ENCODE peak calls at places on chromosomes 2 and 18, in four cellular contexts. V, O, C and Y are unnamed samples.

GRCh38 chr2:160493227-160494028 is at the start of gene RBMS1:
- DNase-seq in V (peak), O (peak), C (peak), Y (peak)

GRCh38 chr18:46621111-46621766 is 35.8 kb downstream of the LOXHD1 start:
- DNase-seq in V (no peak), O (no peak), C (no peak), Y (peak)

GRCh38 chr2:43312751-43313641 is 86.6 kb upstream of the ZFP36L2 start:
- DNase-seq in V (peak), O (no peak), C (no peak), Y (no peak)

GRCh38 chr2:189144700-189145211 is 34.8 kb downstream of the COL5A2 start:
- DNase-seq in V (no peak), O (no peak), C (no peak), Y (no peak)

GRCh38 chr2:217988840-217989204 is 14.0 kb downstream of the TNS1 start:
- DNase-seq in V (no peak), O (no peak), C (no peak), Y (no peak)

GRCh38 chr18:48942086-48942485 is 8.7 kb downstream of the SMAD7 start:
- DNase-seq in V (no peak), O (no peak), C (no peak), Y (no peak)

GRCh38 chr2:68436270-68436669 is 30.8 kb downstream of the FBXO48 start:
- DNase-seq in V (no peak), O (no peak), C (no peak), Y (no peak)

GRCh38 chr2:71948781-71949536 is 198.7 kb downstream of the CYP26B1 start:
- DNase-seq in V (no peak), O (no peak), C (no peak), Y (no peak)

GRCh38 chr2:38184964-38185603 is 109.1 kb upstream of the CYP1B1 start:
- DNase-seq in V (no peak), O (no peak), C (no peak), Y (no peak)

GRCh38 chr2:43464546-43464945 is 131.3 kb downstream of the THADA start:
- DNase-seq in V (no peak), O (no peak), C (peak), Y (no peak)

GRCh38 chr18:24270358-24270936 is 127.2 kb downstream of the OSBPL1A start:
- DNase-seq in V (no peak), O (no peak), C (no peak), Y (no peak)

GRCh38 chr18:35085450-35086032 is 44.3 kb downstream of the MAPRE2 start:
- DNase-seq in V (no peak), O (no peak), C (no peak), Y (no peak)

GRCh38 chr2:30096451-30096850 is 50.4 kb upstream of the YPEL5 start:
- DNase-seq in V (no peak), O (no peak), C (no peak), Y (peak)

GRCh38 chr2:184598313-184599053 is at the start of gene ZNF804A:
- DNase-seq in V (peak), O (peak), C (peak), Y (peak)

GRCh38 chr2:45342-46130 is 769 bp downstream of the FAM110C start:
- DNase-seq in V (peak), O (peak), C (no peak), Y (no peak)

GRCh38 chr2:168738057-168738456 is 64.4 kb upstream of the NOSTRIN start:
- DNase-seq in V (no peak), O (no peak), C (no peak), Y (no peak)

GRCh38 chr2:238103465-238104070 is 3.4 kb downstream of the ESPNL start:
- DNase-seq in V (no peak), O (no peak), C (peak), Y (peak)

GRCh38 chr18:48834421-48835011 is 116.2 kb downstream of the SMAD7 start:
- DNase-seq in V (no peak), O (no peak), C (peak), Y (peak)

GRCh38 chr2:15643791-15644588 is 52.3 kb downstream of the DDX1 start:
- DNase-seq in V (no peak), O (no peak), C (no peak), Y (no peak)

GRCh38 chr18:62365420-62365819 is 40.3 kb downstream of the TNFRSF11A start:
- DNase-seq in V (no peak), O (no peak), C (no peak), Y (no peak)

GRCh38 chr2:10120938-10121574 is 1.5 kb upstream of the RRM2 start:
- DNase-seq in V (no peak), O (no peak), C (no peak), Y (no peak)

GRCh38 chr2:127197475-127198385 is 22.4 kb downstream of the CYP27C1 start:
- DNase-seq in V (no peak), O (peak), C (no peak), Y (peak)

GRCh38 chr2:117979911-117980341 is 33.9 kb downstream of the CCDC93 start:
- DNase-seq in V (no peak), O (no peak), C (no peak), Y (no peak)

GRCh38 chr2:206229642-206230041 is 44.8 kb upstream of the ZDBF2 start:
- DNase-seq in V (no peak), O (no peak), C (no peak), Y (no peak)

GRCh38 chr2:119694994-119695521 is 16.1 kb downstream of the TMEM177 start:
- DNase-seq in V (no peak), O (no peak), C (no peak), Y (no peak)

GRCh38 chr2:229901819-229902218 is 20.0 kb downstream of the TRIP12 start:
- DNase-seq in V (no peak), O (no peak), C (no peak), Y (no peak)

GRCh38 chr2:199457147-199458016 is at the start of gene SATB2:
- DNase-seq in V (peak), O (peak), C (no peak), Y (no peak)

GRCh38 chr2:24993797-24994196 is 22.0 kb upstream of the DNAJC27 start:
- DNase-seq in V (no peak), O (no peak), C (no peak), Y (no peak)

GRCh38 chr2:217277646-217278048 is 417.8 kb upstream of the TNP1 start:
- DNase-seq in V (no peak), O (no peak), C (no peak), Y (no peak)

GRCh38 chr2:206558492-206558891 is 83.8 kb upstream of the FAM237A start:
- DNase-seq in V (no peak), O (no peak), C (no peak), Y (no peak)

GRCh38 chr2:165055081-165055879 is 100.0 kb upstream of the SLC38A11 start:
- DNase-seq in V (no peak), O (no peak), C (no peak), Y (no peak)

GRCh38 chr2:7517122-7517487 is 599.9 kb downstream of the RNF144A start:
- DNase-seq in V (no peak), O (no peak), C (no peak), Y (no peak)

GRCh38 chr2:88074854-88075292 is 7.2 kb downstream of the SMYD1 start:
- DNase-seq in V (no peak), O (no peak), C (no peak), Y (no peak)

GRCh38 chr18:70634576-70635147 is 345.8 kb downstream of the SOCS6 start:
- DNase-seq in V (no peak), O (no peak), C (no peak), Y (no peak)

GRCh38 chr18:35852786-35853185 is 119.7 kb upstream of the RMP24 start:
- DNase-seq in V (no peak), O (no peak), C (no peak), Y (no peak)

GRCh38 chr18:12291690-12292089 is 16.4 kb upstream of the TUBB6 start:
- DNase-seq in V (no peak), O (no peak), C (no peak), Y (no peak)

GRCh38 chr2:95004702-95005101 is 20.8 kb upstream of the MAL start:
- DNase-seq in V (no peak), O (no peak), C (no peak), Y (no peak)

GRCh38 chr2:173652311-173652710 is 297.6 kb downstream of the CDCA7 start:
- DNase-seq in V (no peak), O (no peak), C (no peak), Y (no peak)

GRCh38 chr2:20149703-20150030 is 75.3 kb downstream of the SDC1 start:
- DNase-seq in V (peak), O (no peak), C (no peak), Y (peak)

GRCh38 chr2:223221120-223221859 is 169.3 kb downstream of the KCNE4 start:
- DNase-seq in V (no peak), O (no peak), C (no peak), Y (no peak)

GRCh38 chr18:56139372-56139771 is 499.0 kb downstream of the TXNL1 start:
- DNase-seq in V (no peak), O (no peak), C (no peak), Y (no peak)
- H3K27ac ChIP-seq in V (no peak), O (no peak), C (peak), Y (peak)

GRCh38 chr2:11356760-11357159 is 12.3 kb upstream of the ROCK2 start:
- DNase-seq in V (no peak), O (no peak), C (no peak), Y (no peak)

GRCh38 chr2:11354363-11355154 is 10.1 kb upstream of the ROCK2 start:
- DNase-seq in V (no peak), O (no peak), C (no peak), Y (no peak)

GRCh38 chr2:11357428-11357972 is 13.1 kb upstream of the ROCK2 start:
- DNase-seq in V (no peak), O (no peak), C (no peak), Y (no peak)

GRCh38 chr2:11355194-11356053 is 11.0 kb upstream of the ROCK2 start:
- DNase-seq in V (no peak), O (peak), C (no peak), Y (no peak)

GRCh38 chr2:11352781-11353537 is 8.5 kb upstream of the ROCK2 start:
- DNase-seq in V (no peak), O (no peak), C (no peak), Y (no peak)
- H3K27ac ChIP-seq in V (no peak), O (no peak), C (no peak), Y (no peak)

GRCh38 chr2:234495076-234495800 is 1.6 kb downstream of the ARL4C start:
- DNase-seq in V (no peak), O (peak), C (no peak), Y (no peak)
- H3K27ac ChIP-seq in V (no peak), O (peak), C (no peak), Y (peak)

GRCh38 chr2:96594701-96595152 is 43.4 kb downstream of the KANSL3 start:
- DNase-seq in V (no peak), O (no peak), C (no peak), Y (no peak)

GRCh38 chr2:96596596-96596995 is 41.5 kb downstream of the KANSL3 start:
- DNase-seq in V (no peak), O (no peak), C (no peak), Y (no peak)

GRCh38 chr2:96591054-96591453 is 47.1 kb downstream of the KANSL3 start:
- DNase-seq in V (no peak), O (no peak), C (no peak), Y (no peak)

GRCh38 chr2:96594282-96594681 is 43.8 kb downstream of the KANSL3 start:
- DNase-seq in V (no peak), O (no peak), C (no peak), Y (no peak)

DNA sequence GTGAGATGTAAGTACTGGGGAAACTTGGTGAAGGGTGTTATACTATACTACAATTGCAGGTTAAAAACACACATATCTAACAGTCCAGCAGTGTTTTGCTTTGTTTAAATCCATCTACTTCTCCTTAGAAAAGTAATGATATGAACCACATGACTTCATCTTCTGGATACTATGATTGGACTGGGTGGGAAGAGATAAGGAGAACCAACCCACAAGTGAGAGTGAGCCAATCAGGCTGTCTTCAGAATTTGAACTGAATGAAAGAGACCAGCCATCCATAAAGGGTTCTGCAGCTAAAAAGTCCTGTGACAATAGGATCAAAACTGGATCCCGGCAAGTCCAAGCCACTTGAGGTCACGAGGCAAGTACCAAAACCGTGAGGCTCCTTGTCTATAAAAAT is 46.6 kb downstream of the KANSL3 start:
- DNase-seq in V (no peak), O (no peak), C (no peak), Y (no peak)
- H3K27ac ChIP-seq in V (no peak), O (no peak), C (no peak), Y (no peak)

GRCh38 chr2:197116306-197116879 is 189.9 kb upstream of the PGAP1 start:
- DNase-seq in V (no peak), O (no peak), C (no peak), Y (no peak)

GRCh38 chr2:197109326-197109725 is 182.8 kb upstream of the PGAP1 start:
- DNase-seq in V (no peak), O (no peak), C (no peak), Y (no peak)

GRCh38 chr2:197108758-197109157 is 182.3 kb upstream of the PGAP1 start:
- DNase-seq in V (peak), O (no peak), C (peak), Y (peak)

GRCh38 chr2:197115325-197115724 is 188.8 kb upstream of the PGAP1 start:
- DNase-seq in V (no peak), O (no peak), C (no peak), Y (no peak)

GRCh38 chr2:197113221-197113831 is 186.8 kb upstream of the PGAP1 start:
- DNase-seq in V (no peak), O (peak), C (no peak), Y (no peak)
- H3K27ac ChIP-seq in V (no peak), O (no peak), C (no peak), Y (no peak)